ENCODE peak calls at places on chromosomes 2 and 18, in six cellular contexts. F is neuronal stem cell; E is AG04450; T is fibroblast of the aortic adventitia; K is cardiac muscle cell; D is CD8-positive, alpha-beta memory T cell. Y is an unnamed sample.

GRCh38 chr2:99520813-99521212 is 31.0 kb upstream of the REV1 start:
- DNase-seq in F (no peak), E (no peak), T (no peak), K (no peak), D (no peak), Y (no peak)

GRCh38 chr2:69499242-69499641 is 62.0 kb upstream of the NFU1 start:
- DNase-seq in F (no peak), E (no peak), T (no peak), K (no peak), D (no peak), Y (no peak)

GRCh38 chr18:55247032-55247431 is 287.8 kb upstream of the CCDC68 start:
- DNase-seq in F (no peak), E (no peak), T (no peak), K (no peak), D (no peak), Y (no peak)

GRCh38 chr2:26885651-26886329 is 37.9 kb downstream of the DPYSL5 start:
- DNase-seq in F (no peak), E (no peak), T (no peak), K (no peak), D (no peak), Y (no peak)

GRCh38 chr2:234631896-234632514 is 135.1 kb upstream of the ARL4C start:
- DNase-seq in F (no peak), E (no peak), T (no peak), K (no peak), D (no peak), Y (no peak)

GRCh38 chr18:73790582-73790981 is 357.1 kb downstream of the FBXO15 start:
- DNase-seq in F (no peak), E (no peak), T (no peak), K (no peak), D (no peak), Y (no peak)

GRCh38 chr2:162301877-162302276 is 16.6 kb downstream of the IFIH1 start:
- DNase-seq in F (no peak), E (no peak), T (no peak), K (no peak), D (no peak), Y (no peak)

GRCh38 chr18:58183226-58183625 is 139.2 kb downstream of the NEDD4L start:
- DNase-seq in F (no peak), E (no peak), T (no peak), K (no peak), D (no peak), Y (no peak)

GRCh38 chr18:44826418-44827259 is 146.0 kb downstream of the SETBP1 start:
- DNase-seq in F (peak), E (peak), T (peak), K (peak), D (no peak), Y (peak)

GRCh38 chr2:207474871-207475485 is 54.8 kb upstream of the CREB1 start:
- DNase-seq in F (peak), E (no peak), T (peak), K (peak), D (peak), Y (peak)

GRCh38 chr2:108297436-108298141 is 8.9 kb downstream of the SULT1C2 start:
- DNase-seq in F (no peak), E (peak), T (peak), K (peak), D (no peak), Y (no peak)

GRCh38 chr2:135174049-135174801 is 122.1 kb downstream of the RAB3GAP1 start:
- DNase-seq in F (no peak), E (no peak), T (no peak), K (no peak), D (no peak), Y (no peak)

GRCh38 chr18:36718705-36719328 is 110.0 kb downstream of the TPGS2 start:
- DNase-seq in F (no peak), E (no peak), T (peak), K (peak), D (no peak), Y (no peak)

GRCh38 chr2:65024149-65024829 is 31.9 kb upstream of the CEP68 start:
- DNase-seq in F (no peak), E (peak), T (peak), K (peak), D (no peak), Y (no peak)

GRCh38 chr18:38790303-38790702 is 1224.7 kb upstream of the CELF4 start:
- DNase-seq in F (no peak), E (no peak), T (no peak), K (no peak), D (no peak), Y (no peak)

GRCh38 chr18:46264255-46264654 is 160.1 kb downstream of the HAUS1 start:
- DNase-seq in F (peak), E (no peak), T (no peak), K (peak), D (no peak), Y (no peak)

GRCh38 chr2:181239400-181239799 is 217.8 kb upstream of the ITGA4 start:
- DNase-seq in F (no peak), E (no peak), T (no peak), K (no peak), D (no peak), Y (no peak)

GRCh38 chr2:236177604-236177966 is 9.4 kb upstream of the GBX2 start:
- DNase-seq in F (peak), E (no peak), T (no peak), K (peak), D (no peak), Y (peak)

GRCh38 chr2:201931955-201932354 is 101.7 kb upstream of the FZD7 start:
- DNase-seq in F (no peak), E (no peak), T (peak), K (no peak), D (no peak), Y (no peak)

GRCh38 chr2:7118606-7119503 is 201.6 kb downstream of the RNF144A start:
- DNase-seq in F (peak), E (no peak), T (peak), K (peak), D (no peak), Y (no peak)

GRCh38 chr2:242031481-242032019 is 162.0 kb downstream of the RTP5 start:
- DNase-seq in F (no peak), E (peak), T (peak), K (peak), D (peak), Y (peak)

GRCh38 chr18:79876497-79876896 is 75.0 kb downstream of the SLC66A2 start:
- DNase-seq in F (no peak), E (no peak), T (no peak), K (no peak), D (peak), Y (no peak)

GRCh38 chr2:227772197-227772661 is 26.5 kb downstream of the SCYGR8 start:
- DNase-seq in F (no peak), E (no peak), T (no peak), K (no peak), D (no peak), Y (no peak)

GRCh38 chr2:95058989-95059601 is 33.6 kb downstream of the MAL start:
- DNase-seq in F (no peak), E (no peak), T (no peak), K (no peak), D (no peak), Y (no peak)

GRCh38 chr2:207513577-207514257 is 16.0 kb upstream of the CREB1 start:
- DNase-seq in F (no peak), E (peak), T (peak), K (peak), D (no peak), Y (no peak)

GRCh38 chr2:171957061-171957460 is 34.8 kb downstream of the HAT1 start:
- DNase-seq in F (no peak), E (no peak), T (peak), K (peak), D (no peak), Y (no peak)

GRCh38 chr18:79543861-79544385 is 135.7 kb upstream of the CTDP1 start:
- DNase-seq in F (no peak), E (no peak), T (no peak), K (no peak), D (no peak), Y (no peak)

GRCh38 chr2:207184348-207184747 is 18.6 kb upstream of the KLF7 start:
- DNase-seq in F (no peak), E (no peak), T (peak), K (peak), D (no peak), Y (no peak)

GRCh38 chr2:104863585-104864279 is 9.8 kb downstream of the POU3F3 start:
- DNase-seq in F (no peak), E (no peak), T (no peak), K (no peak), D (no peak), Y (no peak)

GRCh38 chr2:121976912-121977311 is 221.5 kb downstream of the TSN start:
- DNase-seq in F (no peak), E (no peak), T (no peak), K (no peak), D (no peak), Y (no peak)

GRCh38 chr2:3469486-3469885 is 49.8 kb downstream of the ADI1 start:
- DNase-seq in F (no peak), E (no peak), T (no peak), K (no peak), D (no peak), Y (no peak)

GRCh38 chr2:3470166-3470651 is 49.1 kb downstream of the ADI1 start:
- DNase-seq in F (no peak), E (peak), T (peak), K (peak), D (no peak), Y (peak)

GRCh38 chr2:3466966-3467365 is 52.4 kb downstream of the ADI1 start:
- DNase-seq in F (no peak), E (no peak), T (no peak), K (no peak), D (no peak), Y (no peak)

GRCh38 chr2:3467654-3468053 is 51.7 kb downstream of the ADI1 start:
- DNase-seq in F (no peak), E (no peak), T (no peak), K (no peak), D (peak), Y (no peak)

GRCh38 chr2:3468296-3468988 is 50.9 kb downstream of the ADI1 start:
- DNase-seq in F (no peak), E (no peak), T (no peak), K (no peak), D (no peak), Y (no peak)
- H3K4me3 ChIP-seq in F (no peak), E (no peak), T (no peak), K (no peak), D (no peak), Y (no peak)

DNA sequence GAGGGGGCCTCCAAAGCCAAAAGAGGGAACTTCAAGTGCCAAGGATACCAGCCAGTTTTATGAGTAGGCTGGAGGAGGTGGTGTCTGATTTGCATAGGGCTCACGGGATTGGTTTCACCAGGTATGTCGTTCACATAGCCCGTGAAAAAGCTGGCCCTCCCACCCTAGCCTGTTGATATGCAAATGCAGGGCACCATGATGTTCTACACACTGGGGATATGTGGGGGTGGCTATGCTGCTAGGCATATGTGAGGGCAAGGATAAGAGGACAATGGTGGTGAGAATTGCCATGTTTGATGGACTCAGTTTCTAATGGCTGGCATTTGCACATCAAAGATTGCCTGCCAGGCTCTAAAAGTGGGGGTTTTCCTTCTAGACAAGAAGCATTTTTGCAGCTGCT is 378.6 kb downstream of the DPP10 start:
- DNase-seq in F (no peak), E (no peak), T (no peak), K (no peak), D (no peak), Y (no peak)
- H3K4me3 ChIP-seq in F (no peak), E (no peak), T (no peak), K (no peak), D (no peak), Y (no peak)

GRCh38 chr2:16656784-16657391 is 8.7 kb downstream of the CYRIA start:
- DNase-seq in F (no peak), E (no peak), T (no peak), K (no peak), D (no peak), Y (peak)

GRCh38 chr2:16656087-16656486 is 9.5 kb downstream of the CYRIA start:
- DNase-seq in F (no peak), E (no peak), T (no peak), K (no peak), D (no peak), Y (no peak)

GRCh38 chr2:16655457-16655837 is 10.2 kb downstream of the CYRIA start:
- DNase-seq in F (no peak), E (no peak), T (no peak), K (no peak), D (no peak), Y (no peak)

GRCh38 chr2:16660039-16660619 is 5.5 kb downstream of the CYRIA start:
- DNase-seq in F (no peak), E (no peak), T (no peak), K (no peak), D (no peak), Y (no peak)

DNA sequence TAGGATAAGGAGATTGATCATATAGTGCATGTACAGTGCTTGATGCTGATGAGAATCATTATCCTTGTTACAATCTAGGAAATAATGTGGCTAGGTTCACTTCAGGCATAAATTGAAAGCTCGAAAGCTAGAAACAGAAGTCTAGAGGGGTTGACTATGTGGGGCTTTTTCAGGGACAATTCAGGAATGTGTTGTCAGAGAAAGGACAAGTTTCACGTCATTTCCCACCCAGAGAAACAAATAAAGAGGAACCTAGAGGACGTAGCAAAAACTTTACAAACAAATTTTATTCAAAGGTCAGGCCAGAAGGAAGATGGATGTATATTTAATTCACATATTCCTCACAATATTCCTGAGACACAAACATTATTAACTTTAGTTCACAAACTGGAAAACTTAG is 7.6 kb downstream of the CYRIA start:
- DNase-seq in F (no peak), E (no peak), T (no peak), K (no peak), D (no peak), Y (no peak)
- H3K4me3 ChIP-seq in F (no peak), E (no peak), T (no peak), K (no peak), D (no peak), Y (no peak)

DNA sequence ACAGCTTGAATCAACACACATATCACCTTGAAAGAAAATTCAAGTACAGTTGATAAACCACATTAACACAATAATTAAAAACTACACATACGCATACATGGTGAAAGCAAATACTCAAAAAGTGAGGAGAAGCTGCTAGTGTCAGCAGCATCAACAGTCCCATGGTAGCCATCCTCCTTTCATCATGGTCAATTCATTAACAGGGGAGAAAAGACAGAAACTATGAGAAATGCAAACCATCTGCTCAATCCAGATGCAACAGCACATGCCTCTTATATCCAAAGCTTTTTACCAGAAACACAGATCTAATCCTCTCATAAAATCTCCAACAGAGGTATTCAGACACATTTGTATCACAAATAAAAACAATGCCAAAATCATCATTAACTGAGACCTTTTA is 81.9 kb upstream of the CHRNA1 start:
- DNase-seq in F (no peak), E (no peak), T (no peak), K (peak), D (no peak), Y (no peak)
- H3K4me3 ChIP-seq in F (peak), E (peak), T (no peak), K (peak), D (no peak), Y (no peak)

GRCh38 chr18:10122116-10122515 is 208.3 kb downstream of the VAPA start:
- DNase-seq in F (no peak), E (no peak), T (peak), K (peak), D (no peak), Y (no peak)

GRCh38 chr18:10119528-10119927 is 205.7 kb downstream of the VAPA start:
- DNase-seq in F (no peak), E (no peak), T (no peak), K (no peak), D (no peak), Y (no peak)

GRCh38 chr18:10121028-10121427 is 207.2 kb downstream of the VAPA start:
- DNase-seq in F (no peak), E (no peak), T (no peak), K (no peak), D (no peak), Y (no peak)

GRCh38 chr18:10120622-10121021 is 206.8 kb downstream of the VAPA start:
- DNase-seq in F (no peak), E (no peak), T (no peak), K (no peak), D (no peak), Y (no peak)

DNA sequence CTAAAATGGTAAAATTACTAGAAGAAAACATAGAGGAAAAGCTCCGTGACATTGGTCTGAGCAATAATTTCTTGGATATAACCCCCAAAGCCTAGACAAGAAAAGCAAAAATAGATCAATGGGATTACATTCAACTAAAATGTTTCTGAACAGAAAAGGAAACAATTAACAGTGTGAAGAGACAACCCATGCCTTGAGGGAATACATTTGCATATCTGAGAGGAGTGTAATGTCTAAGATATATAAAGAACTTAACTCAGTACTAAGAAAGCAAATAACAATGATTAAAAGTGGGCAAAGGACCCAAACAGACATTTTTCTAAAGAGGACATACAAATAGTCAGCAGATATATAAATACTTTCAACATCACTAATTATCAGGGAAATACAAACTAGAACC is 206.2 kb downstream of the VAPA start:
- DNase-seq in F (no peak), E (no peak), T (no peak), K (no peak), D (no peak), Y (no peak)
- H3K4me3 ChIP-seq in F (no peak), E (no peak), T (no peak), K (no peak), D (no peak), Y (no peak)

GRCh38 chr2:232420073-232420454 is 13.4 kb downstream of the ALPG start:
- DNase-seq in F (no peak), E (no peak), T (no peak), K (no peak), D (no peak), Y (no peak)

GRCh38 chr2:232419245-232420072 is 12.8 kb downstream of the ALPG start:
- DNase-seq in F (no peak), E (no peak), T (no peak), K (no peak), D (no peak), Y (no peak)

GRCh38 chr2:232422051-232422450 is 15.4 kb downstream of the ALPG start:
- DNase-seq in F (no peak), E (no peak), T (no peak), K (no peak), D (no peak), Y (no peak)

GRCh38 chr2:232421189-232421785 is 14.6 kb downstream of the ALPG start:
- DNase-seq in F (no peak), E (no peak), T (no peak), K (no peak), D (no peak), Y (no peak)

GRCh38 chr2:232420463-232421188 is 14.0 kb downstream of the ALPG start:
- DNase-seq in F (no peak), E (no peak), T (no peak), K (no peak), D (no peak), Y (peak)
- H3K4me3 ChIP-seq in F (no peak), E (no peak), T (no peak), K (peak), D (no peak), Y (no peak)

DNA sequence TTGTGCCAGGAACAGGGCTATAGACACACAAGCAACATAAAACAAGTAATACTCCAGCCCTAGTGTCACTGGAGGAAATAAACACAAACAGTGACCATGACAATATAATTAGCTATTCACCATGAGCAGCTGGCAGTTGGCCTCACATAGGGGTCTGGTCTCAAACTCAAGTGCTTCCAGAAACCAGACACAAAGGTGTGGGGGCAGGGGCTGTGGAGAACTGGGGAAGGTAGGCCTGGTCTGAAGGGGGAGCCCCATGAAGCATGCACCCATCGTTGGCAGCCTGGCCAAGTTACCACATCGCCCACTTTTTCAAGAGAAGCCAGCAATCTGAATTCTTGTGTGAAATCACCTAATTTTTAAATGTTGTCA is 49.5 kb upstream of the SP3 start:
- DNase-seq in F (no peak), E (no peak), T (no peak), K (no peak), D (no peak), Y (no peak)
- H3K4me3 ChIP-seq in F (no peak), E (no peak), T (no peak), K (no peak), D (no peak), Y (no peak)

GRCh38 chr2:3348771-3349170 is 28.8 kb downstream of the EIPR1 start:
- DNase-seq in F (no peak), E (no peak), T (no peak), K (no peak), D (no peak), Y (peak)
- H3K4me3 ChIP-seq in F (no peak), E (no peak), T (no peak), K (no peak), D (no peak), Y (no peak)

Y was measured in adrenal gland.